ENCODE peak calls at places on chromosomes 1 and 21, in seven cellular contexts. G is hepatic stellate cell, E is GM13977, C is upper lobe of left lung, U is mesenchymal stem cell, P is left ventricle myocardium inferior, I is left cardiac atrium. J is an unnamed sample.
A peak's percentile ranks its signal among the peaks of the same experiment; 100 is the strongest.

GRCh38 chr21:37619464-37619974 is 252.9 kb downstream of the DYRK1A start:
- DNase-seq in U (no peak), E (no peak), I (no peak), C (no peak), G (no peak), P (no peak), J (no peak)

GRCh38 chr1:189962171-189962570 is 515.5 kb downstream of the BRINP3 start:
- DNase-seq in E (no peak), I (no peak), P (no peak), G (no peak), U (peak; percentile 17), C (no peak), J (no peak)

GRCh38 chr1:52636701-52637695 is 4.0 kb downstream of the SHISAL2A start:
- DNase-seq in C (peak; percentile 62), U (no peak), G (no peak), I (no peak), E (peak; percentile 72), P (no peak), J (no peak)

GRCh38 chr1:75768021-75768420 is 18.0 kb upstream of the RABGGTB start:
- DNase-seq in P (no peak), U (no peak), I (no peak), G (no peak), E (no peak), C (no peak), J (no peak)

GRCh38 chr1:10431065-10431730 is 965 bp downstream of the CENPS start:
- DNase-seq in P (no peak), I (no peak), G (peak; percentile 45), C (no peak), U (no peak), E (peak; percentile 35), J (no peak)

GRCh38 chr1:34612091-34612631 is 142.7 kb upstream of the GJB5 start:
- DNase-seq in P (no peak), U (no peak), C (no peak), G (no peak), E (no peak), I (no peak), J (no peak)

GRCh38 chr1:115567431-115567830 is 74.3 kb upstream of the VANGL1 start:
- DNase-seq in G (no peak), C (no peak), P (no peak), U (no peak), E (no peak), I (no peak), J (no peak)

GRCh38 chr1:87880098-87880746 is 551.5 kb downstream of the LMO4 start:
- DNase-seq in P (no peak), E (no peak), U (no peak), C (no peak), I (no peak), G (no peak), J (no peak)

GRCh38 chr1:247548092-247548491 is 842 bp upstream of the GCSAML start:
- DNase-seq in G (no peak), I (no peak), E (no peak), P (no peak), C (no peak), U (no peak), J (no peak)

GRCh38 chr1:1162597-1163537 is 10.8 kb upstream of the TTLL10 start:
- DNase-seq in I (no peak), P (no peak), U (no peak), C (peak; percentile 94), E (no peak), G (no peak), J (no peak)

GRCh38 chr1:229408458-229409037 is 25.3 kb downstream of the ACTA1 start:
- DNase-seq in G (peak; percentile 74), P (peak; percentile 68), C (no peak), U (peak; percentile 16), I (peak; percentile 61), E (no peak), J (no peak)

GRCh38 chr1:21939650-21940374 is 2.7 kb upstream of the HSPG2 start:
- DNase-seq in G (peak; percentile 83), E (no peak), U (peak; percentile 99), C (peak; percentile 77), I (peak; percentile 93), P (peak; percentile 89), J (no peak)

GRCh38 chr1:184971522-184972265 is 2.6 kb downstream of the NIBAN1 start:
- DNase-seq in E (no peak), P (no peak), C (no peak), I (no peak), U (peak; percentile 27), G (no peak), J (no peak)

J was measured in NCI-H2227 treated with DMSO at 0.1 percent for 48 hours.